ENCODE peak calls at places on chromosomes 2 and 18, in five cellular contexts. R, F, P, Z and J are unnamed samples.

GRCh38 chr2:65353927-65354326 is 78.5 kb downstream of the SPRED2 start:
- DNase-seq in P (no peak), F (no peak), R (no peak), Z (no peak), J (no peak)

GRCh38 chr2:45652090-45653050 is 895 bp downstream of the PRKCE start:
- DNase-seq in P (peak; percentile 80), R (peak; percentile 36), F (peak; percentile 47), Z (peak; percentile 78), J (peak; percentile 61)

GRCh38 chr18:54269924-54270844 is 867 bp downstream of the POLI start:
- DNase-seq in P (no peak), Z (peak; percentile 71), F (peak; percentile 63), R (peak; percentile 42), J (peak; percentile 82)

GRCh38 chr18:10190564-10190963 is 263.9 kb upstream of the APCDD1 start:
- DNase-seq in R (no peak), F (no peak), Z (no peak), P (no peak), J (no peak)

GRCh38 chr2:112750560-112750843 is 13.9 kb downstream of the CKAP2L start:
- DNase-seq in R (no peak), P (no peak), F (no peak), Z (no peak), J (no peak)

GRCh38 chr2:240650254-240650965 is 25.1 kb downstream of the GPR35 start:
- DNase-seq in R (no peak), Z (peak; percentile 54), P (no peak), F (peak; percentile 8), J (no peak)

GRCh38 chr2:174342600-174343342 is 8.0 kb downstream of the SP9 start:
- DNase-seq in F (no peak), P (no peak), Z (no peak), R (no peak), J (no peak)

GRCh38 chr18:10715791-10716190 is 190.0 kb downstream of the NAPG start:
- DNase-seq in F (no peak), P (no peak), R (no peak), Z (no peak), J (peak; percentile 54)

DNA sequence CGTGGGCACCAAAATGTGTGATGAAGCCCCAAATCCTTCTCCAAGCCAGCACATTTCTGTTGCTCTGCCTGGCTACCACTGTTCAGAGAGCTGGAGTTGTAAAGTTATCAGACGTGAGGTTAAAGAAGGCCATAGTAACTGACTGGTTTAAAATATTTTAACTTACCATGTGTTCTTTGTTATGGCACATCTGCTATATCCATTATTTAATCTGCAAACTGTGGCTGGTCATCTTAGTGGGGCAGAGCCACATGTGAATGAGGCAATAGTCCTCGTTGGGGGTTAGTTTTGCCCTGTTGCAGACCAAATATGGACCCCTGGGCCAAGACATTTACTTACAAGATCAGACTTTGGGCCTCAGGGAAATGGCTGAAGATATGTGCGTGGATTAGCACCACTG is 214.4 kb upstream of the RASGRP3 start:
- DNase-seq in Z (no peak), P (no peak), F (no peak), R (no peak), J (no peak)
- H3K4me1 ChIP-seq in Z (peaks cover 52% of the 10 kb centered on the region), P (no peaks in the 10 kb centered on the region), F (no peaks in the 10 kb centered on the region), R (no peaks in the 10 kb centered on the region), J (no peaks in the 10 kb centered on the region)

GRCh38 chr2:44226753-44227152 is 48.5 kb upstream of the SLC3A1 start:
- DNase-seq in Z (no peak), F (no peak), P (no peak), R (no peak), J (no peak)
- H3K4me1 ChIP-seq in Z (no peaks in the 10 kb centered on the region), F (no peaks in the 10 kb centered on the region), P (no peaks in the 10 kb centered on the region), R (no peaks in the 10 kb centered on the region), J (no peaks in the 10 kb centered on the region)

GRCh38 chr2:207136872-207137271 is 28.9 kb downstream of the KLF7 start:
- DNase-seq in Z (no peak), F (no peak), P (no peak), R (no peak), J (no peak)
- H3K4me1 ChIP-seq in Z (peaks cover 100% of the 10 kb centered on the region), F (peaks cover 34% of the 10 kb centered on the region), P (peaks cover 78% of the 10 kb centered on the region), R (peaks cover 40% of the 10 kb centered on the region), J (peaks cover 98% of the 10 kb centered on the region)

GRCh38 chr18:58311390-58311789 is 267.4 kb downstream of the NEDD4L start:
- DNase-seq in Z (no peak), P (no peak), F (no peak), R (no peak), J (no peak)
- H3K4me1 ChIP-seq in Z (no peaks in the 10 kb centered on the region), P (peaks cover 33% of the 10 kb centered on the region), F (peaks cover 52% of the 10 kb centered on the region), R (peaks cover 37% of the 10 kb centered on the region), J (peaks cover 37% of the 10 kb centered on the region)

GRCh38 chr2:134470561-134471168 is 216.8 kb downstream of the MGAT5 start:
- DNase-seq in Z (no peak), P (no peak), F (no peak), R (peak; percentile 14), J (no peak)
- H3K4me1 ChIP-seq in Z (no peaks in the 10 kb centered on the region), P (no peaks in the 10 kb centered on the region), F (no peaks in the 10 kb centered on the region), R (no peaks in the 10 kb centered on the region), J (no peaks in the 10 kb centered on the region)